ENCODE peak calls at places on chromosomes 2 and 18, in four cellular contexts. E is AG09319, G is cardiac muscle cell, S is brain microvascular endothelial cell. F is an unnamed sample.

GRCh38 chr2:120669121-120669952 is 66.3 kb upstream of the GLI2 start:
- DNase-seq in E (no peak), G (peak), S (no peak), F (peak)

GRCh38 chr2:11830708-11831301 is 84.4 kb downstream of the LPIN1 start:
- DNase-seq in E (no peak), G (no peak), S (no peak), F (no peak)

GRCh38 chr2:210421916-210422315 is 54.6 kb downstream of the LANCL1 start:
- DNase-seq in E (peak), G (peak), S (peak), F (no peak)

GRCh38 chr18:23330423-23330822 is 122.7 kb upstream of the RIOK3 start:
- DNase-seq in E (no peak), G (no peak), S (no peak), F (no peak)

GRCh38 chr2:493278-493677 is 183.9 kb downstream of the TMEM18 start:
- DNase-seq in E (no peak), G (no peak), S (no peak), F (no peak)

GRCh38 chr2:96537734-96538486 is 1.4 kb downstream of the ARID5A start:
- DNase-seq in E (no peak), G (no peak), S (no peak), F (no peak)

GRCh38 chr18:21853972-21854563 is 113.5 kb downstream of the MIB1 start:
- DNase-seq in E (peak), G (no peak), S (no peak), F (no peak)

GRCh38 chr18:55314615-55315237 is 273.3 kb downstream of the TCF4 start:
- DNase-seq in E (no peak), G (no peak), S (no peak), F (no peak)

GRCh38 chr2:181787310-181788048 is 104.1 kb upstream of the ITPRID2 start:
- DNase-seq in E (no peak), G (no peak), S (no peak), F (no peak)

DNA sequence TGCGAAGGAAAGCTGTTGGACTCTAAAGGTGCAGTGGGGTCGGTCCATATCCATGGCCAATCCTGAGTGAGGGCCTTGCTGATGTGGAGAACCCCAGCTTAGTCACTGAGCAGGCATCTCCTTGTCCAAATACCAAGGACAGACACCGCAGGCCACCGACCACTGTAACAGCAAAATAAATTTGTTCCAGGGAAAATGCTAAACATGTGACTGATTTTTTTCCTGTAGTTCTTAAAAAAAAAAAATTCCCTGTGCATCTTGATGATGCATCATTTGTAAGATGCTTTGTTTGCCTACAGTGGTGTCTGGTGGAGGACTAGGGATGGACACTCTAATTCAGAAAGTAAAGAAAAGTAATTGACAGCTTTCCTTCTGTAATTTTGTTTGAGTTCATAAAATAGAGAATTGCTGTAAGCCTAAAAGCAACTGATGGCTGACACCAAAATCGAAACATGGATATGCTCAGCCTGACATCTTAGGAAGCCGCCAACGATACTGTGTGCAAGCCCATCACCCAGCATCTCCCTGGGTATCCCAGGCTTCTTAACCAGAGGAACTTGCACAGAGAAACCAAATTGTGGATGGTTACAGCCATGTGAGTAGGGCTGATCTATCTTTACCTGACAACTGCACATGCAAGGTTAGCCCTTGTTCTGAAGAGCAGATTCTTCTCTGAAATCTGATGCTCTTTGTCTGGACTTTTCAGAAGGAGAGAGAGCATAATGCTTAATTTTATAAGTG is 188.6 kb downstream of the ARL4C start:
- DNase-seq in E (no peak), G (no peak), S (peak), F (no peak)
- TF ChIP-seq CTCF in E (no peak), G (no peak), S (peak), F (no peak)

DNA sequence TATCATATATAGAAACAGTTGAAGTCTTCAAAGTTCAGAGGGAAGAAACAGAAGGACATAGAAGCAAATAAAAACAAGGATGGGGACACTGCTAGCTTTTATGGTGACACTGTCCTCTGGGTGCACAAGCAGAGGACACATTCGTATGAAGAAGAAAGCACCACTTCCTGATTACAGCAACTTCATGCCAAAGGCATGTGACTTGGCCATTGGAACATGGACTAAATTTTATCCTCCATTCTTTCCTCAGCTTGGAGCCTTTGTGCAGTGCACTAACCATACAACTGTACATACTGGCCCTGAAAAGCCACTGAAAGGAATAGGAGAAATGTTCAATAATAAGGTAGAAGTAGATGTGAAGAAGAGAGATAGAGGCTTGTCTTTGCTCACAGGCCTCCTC is 223.3 kb downstream of the MTX2 start:
- DNase-seq in E (no peak), G (no peak), S (no peak), F (no peak)
- TF ChIP-seq CTCF in E (no peak), G (no peak), S (no peak), F (no peak)

GRCh38 chr18:76920974-76921373 is 98.6 kb downstream of the ZNF236 start:
- DNase-seq in E (no peak), G (no peak), S (no peak), F (no peak)

GRCh38 chr18:76923485-76924085 is 101.2 kb downstream of the ZNF236 start:
- DNase-seq in E (no peak), G (peak), S (peak), F (no peak)

GRCh38 chr18:76927216-76927725 is 104.9 kb downstream of the ZNF236 start:
- DNase-seq in E (no peak), G (no peak), S (no peak), F (no peak)

GRCh38 chr18:76922107-76922506 is 99.8 kb downstream of the ZNF236 start:
- DNase-seq in E (no peak), G (peak), S (peak), F (no peak)
- TF ChIP-seq CTCF in E (peak), G (peak), S (peak), F (peak)

GRCh38 chr2:162086904-162087303 is 12.9 kb upstream of the DPP4 start:
- DNase-seq in E (no peak), G (no peak), S (no peak), F (no peak)

GRCh38 chr2:162090109-162090508 is 16.1 kb upstream of the DPP4 start:
- DNase-seq in E (no peak), G (no peak), S (no peak), F (no peak)

GRCh38 chr2:162092656-162093556 is 18.9 kb upstream of the DPP4 start:
- DNase-seq in E (peak), G (no peak), S (peak), F (no peak)

GRCh38 chr2:162092008-162092390 is 18.0 kb upstream of the DPP4 start:
- DNase-seq in E (no peak), G (no peak), S (no peak), F (no peak)

GRCh38 chr2:162091325-162092007 is 17.5 kb upstream of the DPP4 start:
- DNase-seq in E (no peak), G (no peak), S (no peak), F (no peak)
- TF ChIP-seq CTCF in E (no peak), G (peak), S (peak), F (no peak)

DNA sequence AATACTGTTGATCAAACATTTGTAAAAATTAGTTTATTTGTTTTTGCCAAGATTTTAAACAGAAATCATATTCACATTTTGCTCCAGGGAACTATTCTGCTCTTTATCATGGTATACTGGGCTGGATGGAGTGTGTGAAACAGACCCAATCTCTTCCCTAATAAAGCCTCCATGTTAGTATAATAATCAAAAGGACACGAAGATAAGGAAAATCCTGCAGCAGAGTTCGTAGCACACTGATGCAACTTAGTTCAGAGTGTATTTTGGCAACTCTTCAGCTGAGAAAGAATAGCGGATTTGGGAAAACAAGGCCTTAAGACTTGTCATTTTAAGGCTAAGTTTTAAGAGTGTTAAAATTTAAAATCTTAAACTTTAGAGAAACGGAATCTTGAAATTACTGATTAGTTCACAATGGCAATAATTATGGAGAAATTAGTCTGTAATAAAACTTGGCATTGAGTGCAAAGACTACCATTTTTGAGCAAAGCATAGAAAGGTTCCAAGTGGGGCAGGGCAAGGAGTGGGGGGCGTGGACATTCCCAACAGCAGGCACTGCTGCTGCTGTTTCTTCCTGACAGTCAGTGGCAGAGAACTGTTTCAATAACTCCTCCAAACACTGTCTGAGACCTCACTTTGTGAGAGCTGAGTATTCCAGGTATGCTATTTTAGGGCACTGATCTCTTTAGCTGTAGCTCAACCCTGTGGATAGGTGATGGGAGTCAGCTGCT is 225.0 kb downstream of the HRH4 start:
- DNase-seq in E (no peak), G (no peak), S (no peak), F (no peak)
- TF ChIP-seq CTCF in E (no peak), G (no peak), S (no peak), F (no peak)

GRCh38 chr2:135531231-135532197 is at the start of gene R3HDM1:
- DNase-seq in E (peak), G (peak), S (peak), F (peak)
- TF ChIP-seq CTCF in E (peak), G (no peak), S (no peak), F (peak)

GRCh38 chr2:150292192-150292591 is 195.3 kb downstream of the RND3 start:
- DNase-seq in E (no peak), G (no peak), S (no peak), F (no peak)

GRCh38 chr2:150292807-150293206 is 194.7 kb downstream of the RND3 start:
- DNase-seq in E (no peak), G (no peak), S (peak), F (no peak)

GRCh38 chr2:150295544-150295943 is 191.9 kb downstream of the RND3 start:
- DNase-seq in E (no peak), G (no peak), S (no peak), F (no peak)

GRCh38 chr2:150293771-150294170 is 193.7 kb downstream of the RND3 start:
- DNase-seq in E (no peak), G (no peak), S (no peak), F (no peak)

GRCh38 chr2:150296795-150297546 is 190.5 kb downstream of the RND3 start:
- DNase-seq in E (no peak), G (no peak), S (peak), F (no peak)
- TF ChIP-seq CTCF in E (no peak), G (no peak), S (no peak), F (no peak)

GRCh38 chr2:172974762-172975161 is 100.9 kb upstream of the MAP3K20 start:
- DNase-seq in E (no peak), G (no peak), S (no peak), F (no peak)

GRCh38 chr2:172970660-172971059 is 105.0 kb upstream of the MAP3K20 start:
- DNase-seq in E (no peak), G (no peak), S (no peak), F (no peak)

GRCh38 chr2:172969171-172969570 is 106.5 kb upstream of the MAP3K20 start:
- DNase-seq in E (no peak), G (no peak), S (no peak), F (no peak)

GRCh38 chr2:172969609-172970008 is 106.0 kb upstream of the MAP3K20 start:
- DNase-seq in E (no peak), G (no peak), S (no peak), F (no peak)

DNA sequence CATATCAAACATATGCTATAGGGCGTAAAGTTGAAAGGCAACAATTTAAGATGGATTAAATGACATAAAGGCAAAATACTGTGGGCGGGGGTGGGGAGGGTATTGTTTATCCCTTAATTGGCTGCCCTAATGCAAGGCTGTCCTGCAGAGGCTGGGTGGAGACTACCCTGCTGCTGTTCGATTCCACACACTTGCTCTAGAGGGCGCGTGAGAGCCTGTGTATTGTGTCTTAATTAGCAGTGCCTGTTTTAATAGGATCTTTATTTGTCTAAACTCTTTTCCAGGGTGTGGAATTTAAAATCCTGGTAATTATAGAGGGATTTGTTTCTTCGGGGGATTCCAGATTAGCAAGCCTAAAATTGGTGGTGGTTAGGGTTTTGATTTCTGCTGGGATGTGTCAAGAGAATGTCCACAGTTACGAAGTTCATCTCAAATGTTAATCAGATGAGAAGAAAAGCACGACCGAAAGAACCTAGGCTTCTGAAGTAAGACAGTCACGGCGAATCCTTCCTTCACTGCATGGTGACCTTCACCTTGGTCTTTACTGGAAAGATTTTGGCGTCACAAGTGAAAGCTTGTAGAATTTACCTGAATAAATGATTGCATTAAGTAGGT is 103.5 kb upstream of the MAP3K20 start:
- DNase-seq in E (no peak), G (peak), S (peak), F (no peak)
- TF ChIP-seq CTCF in E (peak), G (peak), S (peak), F (peak)

DNA sequence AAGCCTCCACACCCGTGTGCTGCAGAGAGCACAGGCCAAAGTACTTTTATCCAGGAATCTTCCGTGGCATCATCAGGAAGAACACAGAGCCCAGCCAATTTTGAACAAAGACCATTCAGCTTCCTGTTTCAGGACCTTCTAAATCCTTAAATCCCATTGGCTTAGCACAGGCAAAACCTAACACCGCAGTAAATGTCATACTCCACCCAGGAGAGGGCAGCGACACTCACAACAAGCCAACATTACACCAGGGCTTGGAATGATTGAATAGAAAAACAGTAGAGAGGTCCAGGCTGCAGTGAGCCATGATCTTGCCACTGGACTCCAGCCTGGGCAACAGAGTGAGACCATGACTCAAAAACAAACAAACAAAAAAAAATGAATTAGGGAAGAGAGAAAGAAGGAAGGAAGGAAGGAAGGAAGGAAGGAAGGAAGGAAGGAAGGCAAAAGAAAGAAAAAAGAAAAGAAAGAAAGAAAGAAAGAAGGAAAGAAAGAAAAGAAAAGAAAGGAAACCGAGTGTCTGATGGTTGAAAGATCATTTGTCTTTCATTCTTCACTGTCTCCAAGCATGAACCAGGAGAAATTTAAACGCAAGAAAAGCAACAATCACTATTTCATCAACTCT is 144.6 kb upstream of the SATB2 start:
- DNase-seq in E (no peak), G (no peak), S (no peak), F (no peak)
- TF ChIP-seq CTCF in E (no peak), G (no peak), S (peak), F (peak)

F was measured in progenitor cell of endocrine pancreas.